ENCODE peak calls at places on chromosomes 1 and 21, in five cellular contexts. R is fibroblast of mammary gland, V is cardiac fibroblast, K is spleen, F is heart right ventricle. B is an unnamed sample.

GRCh38 chr1:91647061-91647460 is 146.4 kb downstream of the CDC7 start:
- DNase-seq in V (no peak), R (no peak), F (no peak), K (no peak), B (no peak)

GRCh38 chr21:36860736-36861594 is 105.5 kb downstream of the HLCS start:
- DNase-seq in R (no peak), F (no peak), V (peak), K (no peak), B (no peak)

GRCh38 chr1:165564561-165564960 is 20.8 kb downstream of the LRRC52 start:
- DNase-seq in V (no peak), F (no peak), R (no peak), K (no peak), B (no peak)

GRCh38 chr21:45781741-45782140 is 138.2 kb downstream of the PCBP3 start:
- DNase-seq in V (no peak), K (no peak), R (no peak), F (no peak), B (no peak)

GRCh38 chr1:12196641-12197482 is 30.1 kb downstream of the TNFRSF1B start:
- DNase-seq in R (no peak), V (no peak), F (no peak), K (peak), B (no peak)

GRCh38 chr1:18118078-18118477 is 10.5 kb downstream of the IGSF21 start:
- DNase-seq in K (no peak), F (peak), V (no peak), R (no peak), B (no peak)

GRCh38 chr1:152917794-152918193 is 9.4 kb downstream of the IVL start:
- DNase-seq in V (no peak), R (peak), K (no peak), F (no peak), B (no peak)

GRCh38 chr21:40015818-40016217 is 148.6 kb downstream of the PCP4 start:
- DNase-seq in F (no peak), R (no peak), V (no peak), K (peak), B (no peak)

GRCh38 chr1:217620814-217621213 is 10.1 kb downstream of the GPATCH2 start:
- DNase-seq in V (no peak), R (no peak), K (no peak), F (no peak), B (no peak)

GRCh38 chr21:26782754-26783153 is 62.5 kb downstream of the ADAMTS1 start:
- DNase-seq in F (no peak), K (no peak), R (no peak), V (no peak), B (no peak)

GRCh38 chr1:230849451-230850194 is 18.7 kb downstream of the C1orf198 start:
- DNase-seq in V (peak), F (peak), K (no peak), R (peak), B (no peak)

GRCh38 chr21:41817228-41817627 is 50.4 kb upstream of the RIPK4 start:
- DNase-seq in K (peak), F (no peak), V (peak), R (peak), B (peak)

DNA sequence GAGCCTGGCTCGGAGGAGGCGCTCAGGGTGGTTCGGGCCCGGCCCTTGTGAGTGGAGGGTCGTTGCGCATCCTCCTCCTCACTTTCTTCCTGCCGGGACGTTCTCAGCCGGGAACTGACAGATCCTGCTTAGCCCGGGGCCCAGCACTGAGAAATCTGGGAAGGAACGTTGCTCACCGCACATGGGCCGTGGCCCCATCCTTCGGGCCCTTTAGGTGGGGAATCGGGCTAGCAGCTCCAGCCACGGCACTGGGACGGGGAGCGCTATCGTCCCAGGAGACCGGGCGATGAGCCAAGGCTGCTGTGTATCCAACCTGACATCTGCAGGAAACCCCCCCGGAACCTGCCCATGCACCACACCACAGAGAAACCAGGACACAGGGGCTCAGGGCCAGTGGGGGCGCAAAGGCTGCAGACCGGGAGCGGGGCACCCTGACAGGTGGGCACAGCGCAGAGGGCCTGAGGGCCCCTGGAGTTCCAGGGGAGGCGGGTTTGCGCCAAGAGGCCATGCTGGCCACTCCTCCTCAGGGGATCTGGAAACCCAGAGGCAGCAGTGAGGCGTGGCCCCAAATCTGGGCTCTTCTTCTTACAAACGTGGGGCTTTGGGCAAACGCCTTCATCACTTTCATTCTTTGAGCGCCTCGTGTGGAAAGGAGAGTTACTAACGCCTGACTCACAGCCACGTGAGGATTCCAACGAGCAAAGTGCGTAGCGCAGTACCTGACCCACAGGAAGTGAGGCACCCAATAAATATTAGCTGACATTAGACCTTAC is at the start of gene SH2D5:
- DNase-seq in R (peak), V (peak), F (no peak), K (no peak), B (no peak)
- TF ChIP-seq CTCF in R (peak), V (peak), F (peak), K (peak), B (peak)

GRCh38 chr1:240888039-240888786 is 276.3 kb upstream of the GREM2 start:
- DNase-seq in K (no peak), R (peak), V (peak), F (no peak), B (peak)
- TF ChIP-seq CTCF in K (peak), R (peak), V (peak), F (peak), B (peak)

GRCh38 chr1:53450225-53450624 is 9.0 kb upstream of the DMRTB1 start:
- DNase-seq in V (peak), R (no peak), K (no peak), F (no peak), B (peak)
- TF ChIP-seq CTCF in V (peak), R (peak), K (peak), F (peak), B (peak)

GRCh38 chr1:155899683-155900082 is 11.5 kb downstream of the RIT1 start:
- DNase-seq in V (no peak), F (no peak), K (no peak), R (no peak), B (no peak)
- TF ChIP-seq CTCF in V (no peak), F (no peak), K (no peak), R (no peak), B (no peak)

GRCh38 chr21:34147835-34148804 is 74.7 kb downstream of the MRPS6 start:
- DNase-seq in V (no peak), K (no peak), F (no peak), R (no peak), B (no peak)
- TF ChIP-seq CTCF in V (no peak), K (no peak), F (no peak), R (no peak), B (no peak)

DNA sequence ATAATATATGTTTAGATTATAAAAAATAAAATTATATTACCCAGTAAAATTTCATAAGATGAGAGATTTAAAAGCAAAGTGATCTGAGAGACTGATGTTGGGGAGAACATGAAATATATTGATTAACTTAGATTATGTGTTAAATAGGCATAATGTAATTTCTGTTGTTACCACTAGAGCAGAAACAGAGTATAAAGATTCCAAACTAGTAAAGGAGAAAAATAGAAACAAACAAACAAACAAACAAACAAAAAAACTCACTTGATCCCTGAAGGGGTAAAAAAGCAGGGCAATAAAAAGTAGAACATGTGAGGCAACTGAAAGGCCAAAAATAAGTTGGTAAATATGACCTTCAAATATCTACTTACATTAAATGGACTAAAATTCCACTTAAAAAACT is 640.4 kb upstream of the RGS18 start:
- DNase-seq in V (no peak), F (no peak), R (no peak), K (no peak), B (no peak)
- TF ChIP-seq CTCF in V (no peak), F (no peak), R (no peak), K (no peak), B (peak)

GRCh38 chr1:168320149-168320548 is 39.5 kb downstream of the TBX19 start:
- DNase-seq in K (no peak), V (no peak), R (no peak), F (no peak), B (no peak)
- TF ChIP-seq CTCF in K (no peak), V (no peak), R (no peak), F (no peak), B (no peak)

B was measured in glutamatergic neuron.